ENCODE peak calls at places on chromosome 21, in six cellular contexts. R is hepatic stellate cell; E is NCI-H748 treated with DMSO at 0.1 percent for 48 hours; U is activated T-cell treated with anti-CD3 and anti-CD28 coated beads, Interleukin-2, amount 50 U/mL, for 72 hours; V is CD4-positive, alpha-beta T cell; F is sciatic nerve. C is an unnamed sample.

GRCh38 chr21:41465176-41465781 is 39.2 kb downstream of the MX1 start:
- DNase-seq in E (no peak), V (no peak), R (no peak), F (no peak), U (no peak), C (no peak)

GRCh38 chr21:31795992-31796391 is 64.1 kb upstream of the SCAF4 start:
- DNase-seq in F (no peak), U (no peak), R (no peak), E (no peak), V (no peak), C (no peak)

GRCh38 chr21:31732538-31732864 is 583 bp upstream of the SCAF4 start:
- DNase-seq in F (no peak), U (no peak), V (no peak), E (no peak), R (no peak), C (no peak)

GRCh38 chr21:33541105-33541711 is 709 bp downstream of the GART start:
- DNase-seq in R (no peak), U (no peak), F (no peak), E (no peak), V (no peak), C (no peak)

GRCh38 chr21:45266518-45267389 is 20.9 kb downstream of the POFUT2 start:
- DNase-seq in V (peak), U (peak), E (no peak), F (no peak), R (no peak), C (no peak)

GRCh38 chr21:40143822-40144525 is 276.7 kb downstream of the PCP4 start:
- DNase-seq in F (peak), V (no peak), R (peak), E (peak), U (peak), C (peak)

GRCh38 chr21:20040768-20041167 is 957.4 kb upstream of the NCAM2 start:
- DNase-seq in F (no peak), E (no peak), R (no peak), U (no peak), V (no peak), C (no peak)

GRCh38 chr21:41396452-41397107 is 29.5 kb upstream of the MX1 start:
- DNase-seq in R (no peak), F (no peak), E (no peak), U (no peak), V (no peak), C (no peak)

GRCh38 chr21:34835526-34835925 is 166.7 kb downstream of the CLIC6 start:
- DNase-seq in U (no peak), R (no peak), E (no peak), F (no peak), V (no peak), C (no peak)